ENCODE peak calls at places on chromosomes 7 and 10, in four cellular contexts. One of them, this sample, is unnamed.

GRCh38 chr10:87761892-87762291 is 56.1 kb downstream of the ATAD1 start:
- DNase-seq in bronchial epithelial cell: peak
- DNase-seq in cardiac muscle cell: peak
- DNase-seq in kidney: no peak
- DNase-seq in this sample: no peak

GRCh38 chr10:1762066-1762465 is 24.7 kb upstream of the ADARB2 start:
- DNase-seq in bronchial epithelial cell: no peak
- DNase-seq in cardiac muscle cell: no peak
- DNase-seq in kidney: no peak
- DNase-seq in this sample: no peak

GRCh38 chr7:22566176-22566575 is 66.2 kb upstream of the STEAP1B start:
- DNase-seq in bronchial epithelial cell: no peak
- DNase-seq in cardiac muscle cell: no peak
- DNase-seq in kidney: no peak
- DNase-seq in this sample: no peak

GRCh38 chr7:51025668-51026067 is 243.0 kb upstream of the GRB10 start:
- DNase-seq in bronchial epithelial cell: no peak
- DNase-seq in cardiac muscle cell: peak
- DNase-seq in kidney: no peak
- DNase-seq in this sample: no peak

GRCh38 chr10:104686829-104687228 is 45.7 kb downstream of the SORCS3 start:
- DNase-seq in bronchial epithelial cell: no peak
- DNase-seq in cardiac muscle cell: no peak
- DNase-seq in kidney: no peak
- DNase-seq in this sample: no peak

GRCh38 chr10:3126249-3126648 is 46.3 kb downstream of the PITRM1 start:
- DNase-seq in bronchial epithelial cell: no peak
- DNase-seq in cardiac muscle cell: no peak
- DNase-seq in kidney: no peak
- DNase-seq in this sample: no peak

GRCh38 chr7:77838929-77839491 is 40.4 kb downstream of the PHTF2 start:
- DNase-seq in bronchial epithelial cell: no peak
- DNase-seq in cardiac muscle cell: no peak
- DNase-seq in kidney: no peak
- DNase-seq in this sample: no peak

GRCh38 chr10:118990326-118990725 is 39.2 kb upstream of the NANOS1 start:
- DNase-seq in bronchial epithelial cell: no peak
- DNase-seq in cardiac muscle cell: no peak
- DNase-seq in kidney: no peak
- DNase-seq in this sample: no peak

GRCh38 chr10:72612203-72612826 is 13.6 kb downstream of the MICU1 start:
- DNase-seq in bronchial epithelial cell: peak
- DNase-seq in cardiac muscle cell: peak
- DNase-seq in kidney: no peak
- DNase-seq in this sample: no peak

GRCh38 chr10:114957673-114958072 is 19.7 kb downstream of the TRUB1 start:
- DNase-seq in bronchial epithelial cell: peak
- DNase-seq in cardiac muscle cell: peak
- DNase-seq in kidney: no peak
- DNase-seq in this sample: no peak

GRCh38 chr10:63240807-63241206 is 107.7 kb downstream of the NRBF2 start:
- DNase-seq in bronchial epithelial cell: no peak
- DNase-seq in cardiac muscle cell: peak
- DNase-seq in kidney: no peak
- DNase-seq in this sample: no peak

GRCh38 chr7:120554960-120555571 is 282.1 kb downstream of the KCND2 start:
- DNase-seq in bronchial epithelial cell: peak
- DNase-seq in cardiac muscle cell: peak
- DNase-seq in kidney: no peak
- DNase-seq in this sample: peak

GRCh38 chr10:63209703-63210102 is 76.6 kb downstream of the NRBF2 start:
- DNase-seq in bronchial epithelial cell: peak
- DNase-seq in cardiac muscle cell: no peak
- DNase-seq in kidney: no peak
- DNase-seq in this sample: no peak

GRCh38 chr10:33413093-33413442 is 78.6 kb upstream of the NRP1 start:
- DNase-seq in bronchial epithelial cell: no peak
- DNase-seq in cardiac muscle cell: no peak
- DNase-seq in kidney: no peak
- DNase-seq in this sample: no peak

GRCh38 chr7:151010307-151011096 is 13.8 kb downstream of the ATG9B start:
- DNase-seq in bronchial epithelial cell: no peak
- DNase-seq in cardiac muscle cell: peak
- DNase-seq in kidney: peak
- DNase-seq in this sample: no peak

GRCh38 chr7:130895006-130895750 is 161.2 kb upstream of the KLF14 start:
- DNase-seq in bronchial epithelial cell: no peak
- DNase-seq in cardiac muscle cell: no peak
- DNase-seq in kidney: no peak
- DNase-seq in this sample: no peak

GRCh38 chr10:95988702-95989101 is 54.7 kb upstream of the CCNJ start:
- DNase-seq in bronchial epithelial cell: no peak
- DNase-seq in cardiac muscle cell: no peak
- DNase-seq in kidney: no peak
- DNase-seq in this sample: no peak

GRCh38 chr7:113873554-113874151 is 45.2 kb downstream of the PPP1R3A start:
- DNase-seq in bronchial epithelial cell: peak
- DNase-seq in cardiac muscle cell: no peak
- DNase-seq in kidney: no peak
- DNase-seq in this sample: no peak

DNA sequence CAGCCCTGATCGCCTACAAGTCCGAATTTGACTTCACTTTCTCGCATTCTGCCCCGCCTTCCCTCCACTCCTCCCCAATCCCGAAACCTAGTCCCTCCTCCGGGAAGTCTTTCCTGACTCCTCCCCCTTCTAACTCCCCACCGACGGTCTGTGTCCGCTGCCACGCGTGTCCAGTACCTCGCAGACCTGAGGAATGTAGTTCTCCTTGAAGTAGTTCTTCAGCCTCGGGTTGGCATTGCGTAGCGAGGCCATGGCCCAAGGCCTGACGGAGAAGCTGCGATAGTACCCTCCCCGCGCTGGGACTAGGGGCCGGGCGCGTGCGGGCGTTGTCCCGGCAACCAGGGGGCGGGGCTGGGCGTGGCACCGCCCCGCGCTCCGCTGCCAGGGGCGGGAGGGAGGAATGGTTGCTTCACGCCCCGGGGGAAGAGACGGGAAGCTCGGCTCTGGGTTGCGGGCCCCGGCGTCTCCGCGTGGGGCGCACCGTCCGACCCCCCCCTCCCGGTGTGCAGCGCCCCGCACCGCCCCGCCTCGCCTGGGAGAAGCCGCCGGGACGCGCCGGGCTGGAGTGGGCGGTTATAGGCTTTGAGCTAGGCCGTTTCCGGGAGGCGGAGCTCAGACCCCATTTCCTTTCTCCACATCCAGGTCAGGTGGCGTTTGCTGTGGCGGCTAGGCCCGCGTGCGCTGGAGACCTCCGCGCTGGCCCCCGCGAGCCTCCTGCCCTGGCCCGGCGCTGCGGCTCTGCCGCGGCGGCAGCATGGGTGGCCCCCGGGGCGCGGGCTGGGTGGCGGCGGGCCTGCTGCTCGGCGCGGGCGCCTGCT is at the start of the genes ARMC10 and FBXL13:
- DNase-seq in bronchial epithelial cell: peak
- DNase-seq in cardiac muscle cell: peak
- DNase-seq in kidney: peak
- DNase-seq in this sample: peak
- TF ChIP-seq CTCF in bronchial epithelial cell: peak
- TF ChIP-seq CTCF in cardiac muscle cell: peak
- TF ChIP-seq CTCF in kidney: no peak
- TF ChIP-seq CTCF in this sample: peak

GRCh38 chr7:118250860-118251494 is 26.5 kb downstream of the ANKRD7 start:
- DNase-seq in bronchial epithelial cell: no peak
- DNase-seq in cardiac muscle cell: no peak
- DNase-seq in kidney: no peak
- DNase-seq in this sample: no peak
- TF ChIP-seq CTCF in bronchial epithelial cell: peak
- TF ChIP-seq CTCF in cardiac muscle cell: peak
- TF ChIP-seq CTCF in kidney: peak
- TF ChIP-seq CTCF in this sample: peak

DNA sequence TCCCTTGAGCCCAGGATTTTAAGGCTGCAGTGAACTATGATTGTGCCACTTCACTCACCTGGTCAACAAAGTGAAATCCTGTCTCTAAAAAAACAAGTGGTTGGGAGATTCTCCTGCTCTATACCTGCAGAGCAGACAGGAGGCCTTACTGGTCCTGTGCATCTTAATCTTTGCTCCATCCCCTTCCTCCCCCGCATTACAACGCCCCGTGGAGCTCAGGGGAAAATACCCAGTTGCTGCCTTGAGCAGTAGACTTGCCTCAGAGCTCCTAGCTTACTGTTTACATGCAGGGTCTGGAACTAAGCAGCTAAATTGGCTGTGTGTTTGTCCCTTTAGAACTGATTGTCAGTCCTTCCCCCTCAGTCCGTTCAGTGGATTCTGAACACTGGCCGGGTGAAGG is 123.8 kb upstream of the KMT2E start:
- DNase-seq in bronchial epithelial cell: no peak
- DNase-seq in cardiac muscle cell: no peak
- DNase-seq in kidney: no peak
- DNase-seq in this sample: no peak
- TF ChIP-seq CTCF in bronchial epithelial cell: no peak
- TF ChIP-seq CTCF in cardiac muscle cell: no peak
- TF ChIP-seq CTCF in kidney: no peak
- TF ChIP-seq CTCF in this sample: no peak

GRCh38 chr10:101536800-101537199 is 51.3 kb downstream of the POLL start:
- DNase-seq in bronchial epithelial cell: peak
- DNase-seq in cardiac muscle cell: peak
- DNase-seq in kidney: no peak
- DNase-seq in this sample: no peak
- TF ChIP-seq CTCF in bronchial epithelial cell: peak
- TF ChIP-seq CTCF in cardiac muscle cell: peak
- TF ChIP-seq CTCF in kidney: peak
- TF ChIP-seq CTCF in this sample: peak

This sample was measured in neural crest cell.